ENCODE peak calls at places on chromosomes 6 and 20, in six cellular contexts. One of them, this sample, is unnamed.
A peak's percentile ranks its signal among the peaks of the same experiment; 100 is the strongest.

GRCh38 chr20:54176610-54177009 is 2.8 kb upstream of the CYP24A1 start:
- DNase-seq in fibroblast of mammary gland: peak; percentile 48
- DNase-seq in HuH-7.5: no peak
- DNase-seq in Daoy: peak; percentile 28
- DNase-seq in mucosa of gallbladder: no peak
- DNase-seq in progenitor cell of endocrine pancreas: no peak
- DNase-seq in this sample: no peak

GRCh38 chr6:21593412-21593926 is at the start of gene SOX4:
- DNase-seq in fibroblast of mammary gland: peak; percentile 93
- DNase-seq in HuH-7.5: peak; percentile 97
- DNase-seq in Daoy: peak; percentile 97
- DNase-seq in mucosa of gallbladder: peak; percentile 98
- DNase-seq in progenitor cell of endocrine pancreas: peak; percentile 87
- DNase-seq in this sample: peak; percentile 88

GRCh38 chr6:135782517-135782916 is 69.0 kb upstream of the PDE7B start:
- DNase-seq in fibroblast of mammary gland: peak; percentile 11
- DNase-seq in HuH-7.5: no peak
- DNase-seq in Daoy: no peak
- DNase-seq in mucosa of gallbladder: no peak
- DNase-seq in progenitor cell of endocrine pancreas: no peak
- DNase-seq in this sample: no peak

GRCh38 chr6:113758725-113759576 is 98.2 kb upstream of the MARCKS start:
- DNase-seq in fibroblast of mammary gland: no peak
- DNase-seq in HuH-7.5: no peak
- DNase-seq in Daoy: peak; percentile 15
- DNase-seq in mucosa of gallbladder: no peak
- DNase-seq in progenitor cell of endocrine pancreas: no peak
- DNase-seq in this sample: no peak

GRCh38 chr6:107578642-107579332 is 88.9 kb downstream of the SOBP start:
- DNase-seq in fibroblast of mammary gland: no peak
- DNase-seq in HuH-7.5: no peak
- DNase-seq in Daoy: no peak
- DNase-seq in mucosa of gallbladder: no peak
- DNase-seq in progenitor cell of endocrine pancreas: no peak
- DNase-seq in this sample: no peak

GRCh38 chr20:15760217-15760567 is 813.1 kb downstream of the KIF16B start:
- DNase-seq in fibroblast of mammary gland: no peak
- DNase-seq in HuH-7.5: no peak
- DNase-seq in Daoy: no peak
- DNase-seq in mucosa of gallbladder: no peak
- DNase-seq in progenitor cell of endocrine pancreas: no peak
- DNase-seq in this sample: no peak

GRCh38 chr6:168133186-168133585 is 54.2 kb upstream of the FRMD1 start:
- DNase-seq in fibroblast of mammary gland: peak; percentile 41
- DNase-seq in HuH-7.5: peak; percentile 10
- DNase-seq in Daoy: peak; percentile 15
- DNase-seq in mucosa of gallbladder: peak; percentile 10
- DNase-seq in progenitor cell of endocrine pancreas: peak; percentile 8
- DNase-seq in this sample: peak; percentile 52

GRCh38 chr6:78436335-78436734 is 431.0 kb upstream of the IRAK1BP1 start:
- DNase-seq in fibroblast of mammary gland: peak; percentile 37
- DNase-seq in HuH-7.5: no peak
- DNase-seq in Daoy: no peak
- DNase-seq in mucosa of gallbladder: no peak
- DNase-seq in progenitor cell of endocrine pancreas: no peak
- DNase-seq in this sample: no peak

GRCh38 chr20:24755411-24755922 is 193.6 kb upstream of the CST7 start:
- DNase-seq in fibroblast of mammary gland: no peak
- DNase-seq in HuH-7.5: peak; percentile 57
- DNase-seq in Daoy: no peak
- DNase-seq in mucosa of gallbladder: no peak
- DNase-seq in progenitor cell of endocrine pancreas: no peak
- DNase-seq in this sample: no peak

GRCh38 chr20:12605751-12606150 is 403.0 kb upstream of the SPTLC3 start:
- DNase-seq in fibroblast of mammary gland: no peak
- DNase-seq in HuH-7.5: no peak
- DNase-seq in Daoy: no peak
- DNase-seq in mucosa of gallbladder: no peak
- DNase-seq in progenitor cell of endocrine pancreas: no peak
- DNase-seq in this sample: no peak

GRCh38 chr20:45779011-45779915 is 12.4 kb downstream of the WFDC3 start:
- DNase-seq in fibroblast of mammary gland: peak; percentile 99
- DNase-seq in HuH-7.5: no peak
- DNase-seq in Daoy: peak; percentile 98
- DNase-seq in mucosa of gallbladder: peak; percentile 90
- DNase-seq in progenitor cell of endocrine pancreas: no peak
- DNase-seq in this sample: no peak

GRCh38 chr6:130966581-130966980 is 96.5 kb downstream of the EPB41L2 start:
- DNase-seq in fibroblast of mammary gland: no peak
- DNase-seq in HuH-7.5: no peak
- DNase-seq in Daoy: peak; percentile 19
- DNase-seq in mucosa of gallbladder: no peak
- DNase-seq in progenitor cell of endocrine pancreas: no peak
- DNase-seq in this sample: no peak

GRCh38 chr6:56693246-56693607 is 50.5 kb upstream of the DST start:
- DNase-seq in fibroblast of mammary gland: peak; percentile 95
- DNase-seq in HuH-7.5: no peak
- DNase-seq in Daoy: peak; percentile 95
- DNase-seq in mucosa of gallbladder: peak; percentile 83
- DNase-seq in progenitor cell of endocrine pancreas: no peak
- DNase-seq in this sample: peak; percentile 83

GRCh38 chr6:98871057-98871456 is 36.7 kb downstream of the POU3F2 start:
- DNase-seq in fibroblast of mammary gland: peak; percentile 59
- DNase-seq in HuH-7.5: no peak
- DNase-seq in Daoy: peak; percentile 53
- DNase-seq in mucosa of gallbladder: no peak
- DNase-seq in progenitor cell of endocrine pancreas: no peak
- DNase-seq in this sample: no peak

This sample was measured in posterior cingulate gyrus.